ENCODE peak calls at places on chromosomes 2 and 18, in five cellular contexts. L is HuH-7; Q is activated CD8-positive, alpha-beta T cell treated with anti-CD3 and anti-CD28 coated beads for 36 hours; R is ovary; F is caudate nucleus. A is an unnamed sample.

GRCh38 chr18:79459946-79460345 is 64.2 kb downstream of the NFATC1 start:
- DNase-seq in Q (no peak), L (no peak), F (no peak), R (no peak), A (no peak)

GRCh38 chr2:3738454-3738853 is 35.1 kb downstream of the DCDC2C start:
- DNase-seq in Q (peak; percentile 46), F (no peak), R (no peak), L (peak; percentile 34), A (no peak)

GRCh38 chr18:76450912-76451421 is 44.1 kb downstream of the ZNF516 start:
- DNase-seq in Q (peak; percentile 56), L (no peak), R (peak; percentile 51), F (no peak), A (no peak)

GRCh38 chr2:109379507-109379906 is 234.3 kb downstream of the SEPTIN10 start:
- DNase-seq in Q (no peak), R (no peak), L (no peak), F (no peak), A (no peak)

GRCh38 chr18:55234366-55235093 is 275.3 kb upstream of the CCDC68 start:
- DNase-seq in L (peak; percentile 30), F (peak; percentile 13), Q (peak; percentile 78), R (peak; percentile 86), A (peak; percentile 83)

GRCh38 chr2:160220545-160221009 is 20.5 kb upstream of the ITGB6 start:
- DNase-seq in R (no peak), L (no peak), Q (peak; percentile 45), F (no peak), A (no peak)

GRCh38 chr2:194100201-194100600 is 1556.8 kb upstream of the SLC39A10 start:
- DNase-seq in L (no peak), Q (no peak), F (no peak), R (no peak), A (no peak)

GRCh38 chr18:50986360-50987087 is 18.7 kb downstream of the ELAC1 start:
- DNase-seq in Q (no peak), F (no peak), L (peak; percentile 12), R (no peak), A (peak; percentile 49)

GRCh38 chr2:69164379-69164778 is 151.4 kb downstream of the ANTXR1 start:
- DNase-seq in R (no peak), Q (no peak), F (no peak), L (no peak), A (no peak)

GRCh38 chr2:224948859-224949258 is 93.4 kb downstream of the DOCK10 start:
- DNase-seq in R (no peak), L (no peak), Q (no peak), F (no peak), A (no peak)

GRCh38 chr2:161414385-161415040 is 1.6 kb upstream of the TBR1 start:
- DNase-seq in Q (no peak), R (no peak), F (no peak), L (peak; percentile 66), A (peak; percentile 17)

GRCh38 chr2:72442270-72442669 is 294.6 kb upstream of the CYP26B1 start:
- DNase-seq in F (no peak), Q (no peak), L (no peak), R (no peak), A (no peak)

GRCh38 chr2:216596234-216596985 is 36.8 kb upstream of the IGFBP2 start:
- DNase-seq in Q (no peak), R (peak; percentile 31), F (no peak), L (no peak), A (no peak)

GRCh38 chr2:58866040-58866439 is 624.9 kb upstream of the FANCL start:
- DNase-seq in F (no peak), L (no peak), R (no peak), Q (peak; percentile 31), A (no peak)

GRCh38 chr2:180021850-180022249 is 14.8 kb upstream of the CWC22 start:
- DNase-seq in L (no peak), R (no peak), F (no peak), Q (no peak), A (no peak)

GRCh38 chr2:199463000-199463692 is 5.4 kb upstream of the SATB2 start:
- DNase-seq in Q (peak; percentile 62), F (no peak), R (no peak), L (peak; percentile 96), A (peak; percentile 75)

GRCh38 chr2:29611850-29612249 is 309.5 kb downstream of the ALK start:
- DNase-seq in F (no peak), R (no peak), Q (no peak), L (no peak), A (no peak)

GRCh38 chr2:145792745-145793144 is 1272.8 kb upstream of the ZEB2 start:
- DNase-seq in R (no peak), Q (no peak), L (no peak), F (no peak), A (no peak)

GRCh38 chr2:70190086-70190412 is 770 bp downstream of the C2orf42 start:
- DNase-seq in L (peak; percentile 23), R (peak; percentile 31), F (no peak), Q (no peak), A (no peak)

GRCh38 chr2:23526114-23526513 is 141.1 kb downstream of the KLHL29 start:
- DNase-seq in L (no peak), R (no peak), F (no peak), Q (peak; percentile 72), A (no peak)

GRCh38 chr2:67917332-67918054 is 145.3 kb downstream of the C1D start:
- DNase-seq in R (no peak), L (no peak), F (no peak), Q (no peak), A (no peak)

GRCh38 chr2:129744141-129744540 is 235.3 kb upstream of the RAB6C start:
- DNase-seq in F (no peak), Q (no peak), L (no peak), R (no peak), A (no peak)

GRCh38 chr2:202064206-202064880 is 8.7 kb upstream of the KIAA2012 start:
- DNase-seq in F (no peak), L (no peak), Q (peak; percentile 38), R (no peak), A (peak; percentile 36)

GRCh38 chr2:14352067-14352466 is 280.4 kb upstream of the LRATD1 start:
- DNase-seq in L (no peak), Q (no peak), F (no peak), R (no peak), A (no peak)

GRCh38 chr2:127175821-127176354 is 44.2 kb downstream of the CYP27C1 start:
- DNase-seq in F (no peak), Q (no peak), R (peak; percentile 57), L (no peak), A (peak; percentile 63)

GRCh38 chr2:69716555-69717120 is 25.3 kb upstream of the ANXA4 start:
- DNase-seq in Q (no peak), R (no peak), L (no peak), F (no peak), A (no peak)

GRCh38 chr2:98026292-98026691 is 30.5 kb upstream of the TMEM131 start:
- DNase-seq in Q (no peak), L (no peak), F (no peak), R (no peak), A (no peak)

GRCh38 chr2:121689356-121689755 is 40.1 kb upstream of the CLASP1 start:
- DNase-seq in R (peak; percentile 34), Q (no peak), F (no peak), L (peak; percentile 40), A (no peak)

GRCh38 chr2:167188596-167188967 is 300.3 kb downstream of the XIRP2 start:
- DNase-seq in L (no peak), Q (no peak), R (no peak), F (no peak), A (no peak)

GRCh38 chr2:233426619-233427342 is 72.5 kb downstream of the DGKD start:
- DNase-seq in R (no peak), Q (peak; percentile 82), L (no peak), F (no peak), A (no peak)

GRCh38 chr18:26579941-26580618 is 31.7 kb upstream of the KCTD1 start:
- DNase-seq in L (no peak), F (no peak), Q (no peak), R (no peak), A (no peak)

GRCh38 chr2:60959501-60959900 is 58.0 kb upstream of the PEX13 start:
- DNase-seq in Q (no peak), R (no peak), F (no peak), L (no peak), A (no peak)

GRCh38 chr2:239211391-239212094 is 189.3 kb downstream of the HDAC4 start:
- DNase-seq in L (no peak), Q (no peak), F (no peak), R (no peak), A (no peak)

GRCh38 chr2:18046017-18046416 is 167.6 kb downstream of the KCNS3 start:
- DNase-seq in R (no peak), Q (no peak), F (no peak), L (no peak), A (no peak)

GRCh38 chr2:197889041-197889440 is 84.6 kb downstream of the PLCL1 start:
- DNase-seq in F (no peak), R (no peak), Q (peak; percentile 51), L (no peak), A (no peak)

GRCh38 chr2:39696072-39696471 is 30.4 kb downstream of the TMEM178A start:
- DNase-seq in F (no peak), R (no peak), L (no peak), Q (no peak), A (no peak)

GRCh38 chr18:23964282-23965238 is 50.0 kb upstream of the TTC39C start:
- DNase-seq in L (no peak), R (no peak), Q (peak; percentile 86), F (no peak), A (no peak)

GRCh38 chr2:73238149-73238548 is 4.0 kb downstream of the CCT7 start:
- DNase-seq in R (no peak), F (no peak), L (no peak), Q (no peak), A (no peak)

GRCh38 chr18:79525556-79526467 is 130.1 kb downstream of the NFATC1 start:
- DNase-seq in Q (no peak), R (peak; percentile 49), F (no peak), L (no peak), A (peak; percentile 33)

GRCh38 chr2:68368657-68369339 is 3.7 kb downstream of the PLEK start:
- DNase-seq in F (no peak), L (no peak), Q (no peak), R (no peak), A (no peak)

A was measured in dorsolateral prefrontal cortex.